ENCODE peak calls at places on chromosomes 5 and 9, in eight cellular contexts. R is HepG2, E is tibial nerve, G is gastrocnemius medialis, U is GM23338, I is HCT116, H is mammary epithelial cell, T is Peyer's patch. L is an unnamed sample.

GRCh38 chr9:13295556-13295955 is 16.1 kb upstream of the MPDZ start:
- DNase-seq in U (peak; percentile 10), I (no peak), R (no peak), E (no peak), G (no peak), T (no peak), H (peak; percentile 11), L (no peak)

GRCh38 chr9:6842584-6842947 is 84.8 kb downstream of the KDM4C start:
- DNase-seq in E (no peak), I (no peak), T (no peak), R (no peak), U (no peak), H (peak; percentile 24), G (no peak), L (no peak)

GRCh38 chr5:6545770-6546690 is 86.8 kb downstream of the NSUN2 start:
- DNase-seq in T (no peak), E (no peak), H (no peak), R (no peak), G (no peak), U (no peak), I (no peak), L (peak; percentile 36)

GRCh38 chr5:142438573-142438972 is 113.8 kb upstream of the SPRY4 start:
- DNase-seq in U (no peak), E (no peak), R (no peak), T (no peak), H (no peak), I (no peak), G (no peak), L (no peak)

GRCh38 chr9:122339579-122339978 is 31.2 kb upstream of the PTGS1 start:
- DNase-seq in T (no peak), E (no peak), R (no peak), U (no peak), G (no peak), I (no peak), H (no peak), L (no peak)

GRCh38 chr9:37999501-38000189 is 69.4 kb downstream of the SHB start:
- DNase-seq in H (peak; percentile 84), G (no peak), E (no peak), U (no peak), T (peak; percentile 34), I (no peak), R (no peak), L (no peak)

GRCh38 chr9:121495976-121496375 is 3.7 kb downstream of the GGTA1 start:
- DNase-seq in U (no peak), G (no peak), E (no peak), T (no peak), I (no peak), H (no peak), R (no peak), L (no peak)

GRCh38 chr9:130831077-130831476 is 4.0 kb upstream of the ABL1 start:
- DNase-seq in R (no peak), H (no peak), E (no peak), I (no peak), T (no peak), U (no peak), G (no peak), L (no peak)

GRCh38 chr5:132853323-132853722 is 12.9 kb downstream of the GDF9 start:
- DNase-seq in G (no peak), R (peak; percentile 72), T (no peak), I (no peak), H (no peak), U (no peak), E (no peak), L (no peak)

DNA sequence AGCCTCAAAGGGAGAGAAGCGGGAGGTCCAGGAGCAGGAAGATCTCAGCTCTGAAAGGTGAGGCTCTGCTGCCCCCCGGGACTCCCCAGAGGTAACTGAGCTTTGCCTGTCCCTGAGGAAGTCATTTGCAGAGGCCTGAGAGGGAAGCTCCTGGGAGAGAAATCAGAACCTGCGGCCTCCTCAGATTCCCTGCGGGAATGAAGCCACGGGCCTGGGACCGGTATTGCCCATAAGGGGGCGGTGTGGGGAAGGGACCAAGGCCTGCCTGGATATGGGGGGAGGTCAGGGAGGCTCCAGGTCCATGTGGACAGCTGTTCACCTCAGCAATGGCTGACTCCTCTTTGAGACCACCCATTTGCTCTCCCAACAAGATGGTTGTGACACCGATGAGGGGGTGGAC is 1.3 kb downstream of the SPATA31E1 start:
- DNase-seq in U (peak; percentile 68), R (no peak), G (no peak), T (peak; percentile 48), H (no peak), E (no peak), I (no peak), L (no peak)
- TF ChIP-seq CTCF in U (peak; percentile 62), R (peak; percentile 42), G (no peak), T (no peak), H (no peak), E (no peak), I (peak; percentile 54), L (no peak)

GRCh38 chr9:129809346-129809745 is 6.4 kb downstream of the TOR1B start:
- DNase-seq in U (no peak), H (no peak), T (no peak), G (no peak), I (no peak), E (no peak), R (no peak), L (no peak)
- H3K36me3 ChIP-seq in U (no peaks in the 10 kb centered on the region), H (peaks cover 4% of the 10 kb centered on the region), T (no peaks in the 10 kb centered on the region), G (peaks cover 71% of the 10 kb centered on the region), I (peaks cover 15% of the 10 kb centered on the region), E (peaks cover 8% of the 10 kb centered on the region), R (peaks cover 18% of the 10 kb centered on the region), L (peaks cover 34% of the 10 kb centered on the region)

GRCh38 chr9:114037249-114037648 is 40.9 kb downstream of the AMBP start:
- DNase-seq in H (no peak), G (no peak), U (no peak), R (no peak), E (no peak), I (no peak), T (no peak), L (no peak)

GRCh38 chr9:114034663-114035062 is 43.4 kb downstream of the AMBP start:
- DNase-seq in H (no peak), G (no peak), U (no peak), E (no peak), I (no peak), R (no peak), T (no peak), L (no peak)

GRCh38 chr9:114035221-114035844 is 42.8 kb downstream of the AMBP start:
- DNase-seq in R (no peak), I (no peak), E (no peak), H (no peak), U (no peak), G (no peak), T (peak; percentile 24), L (peak; percentile 52)

GRCh38 chr9:114034176-114034575 is 43.9 kb downstream of the AMBP start:
- DNase-seq in T (peak; percentile 16), H (no peak), G (no peak), I (no peak), R (no peak), E (no peak), U (no peak), L (no peak)

DNA sequence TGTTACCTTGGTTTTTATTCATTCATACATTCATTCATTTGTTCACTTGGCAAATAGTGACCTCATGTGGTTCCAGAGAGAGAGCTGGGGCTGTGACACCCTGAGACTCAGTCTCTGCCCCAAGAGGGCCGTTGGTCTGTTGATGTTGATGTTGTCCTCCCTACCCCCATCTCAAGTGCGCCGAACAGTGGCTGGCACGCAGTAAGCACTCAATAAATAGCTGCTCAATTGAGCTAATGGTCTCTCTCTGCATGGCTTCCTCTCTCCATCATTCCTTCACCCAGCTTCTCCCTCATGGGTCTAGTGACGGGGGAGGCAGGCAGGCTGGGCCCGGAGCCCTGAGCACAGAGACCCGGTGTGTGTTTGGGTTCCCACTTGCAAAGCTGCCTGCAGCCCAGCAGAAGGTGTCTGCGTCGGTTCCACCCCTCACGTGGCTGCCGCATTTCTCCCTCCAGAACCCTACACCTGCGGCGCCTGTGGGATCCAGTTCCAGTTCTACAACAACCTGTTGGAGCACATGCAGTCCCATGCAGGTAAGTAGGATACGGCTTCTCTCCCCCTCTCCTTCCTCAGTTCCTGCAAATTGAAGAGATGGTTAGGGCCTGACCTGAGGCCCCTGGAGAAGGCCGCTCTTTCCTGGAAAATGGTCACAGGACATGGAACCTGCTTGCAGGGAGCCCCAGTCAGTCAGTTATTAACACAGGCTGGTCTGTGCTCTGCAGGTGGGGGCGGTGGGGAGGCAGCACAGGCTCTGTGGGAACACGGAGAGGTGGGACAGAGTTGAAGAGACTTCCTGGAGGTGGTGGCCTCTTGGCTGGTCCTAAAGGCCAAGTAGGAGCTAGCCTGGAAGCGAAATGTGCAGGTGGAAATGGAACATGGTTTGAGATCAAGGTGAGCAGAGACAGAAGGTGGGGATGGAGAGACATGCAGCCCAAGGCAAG is 42.0 kb downstream of the AMBP start:
- DNase-seq in H (no peak), I (no peak), U (no peak), E (no peak), R (no peak), T (peak; percentile 22), G (no peak), L (peak; percentile 50)
- H3K27ac ChIP-seq in H (no peak overlapping the region), I (no peak overlapping the region), U (no peak overlapping the region), E (no peak overlapping the region), R (no peak overlapping the region), T (no peak overlapping the region), G (no peak overlapping the region), L (no peak overlapping the region)

GRCh38 chr5:68286612-68286912 is 71.0 kb downstream of the PIK3R1 start:
- DNase-seq in U (no peak), R (no peak), E (no peak), G (no peak), I (no peak), H (no peak), T (no peak), L (no peak)
- TF ChIP-seq CTCF in U (no peak), R (no peak), E (no peak), G (no peak), I (no peak), H (no peak), T (no peak), L (peak; percentile 4)